ENCODE peak calls at places on chromosomes 1 and 21, in five cellular contexts. One of them, this sample, is unnamed.

GRCh38 chr1:56330400-56331026 is 248.8 kb downstream of the PLPP3 start:
- DNase-seq in fibroblast of mammary gland: peak; percentile 71
- DNase-seq in A549: no peak
- DNase-seq in ascending aorta: no peak
- DNase-seq in stomach: no peak
- DNase-seq in this sample: no peak

GRCh38 chr1:155218854-155219591 is 10.5 kb downstream of the MTX1 start:
- DNase-seq in fibroblast of mammary gland: peak; percentile 76
- DNase-seq in ascending aorta: no peak
- DNase-seq in stomach: no peak
- DNase-seq in A549: peak; percentile 62
- DNase-seq in this sample: no peak

GRCh38 chr1:236495359-236496120 is 28.2 kb upstream of the LGALS8 start:
- DNase-seq in fibroblast of mammary gland: no peak
- DNase-seq in A549: no peak
- DNase-seq in ascending aorta: no peak
- DNase-seq in stomach: no peak
- DNase-seq in this sample: no peak

GRCh38 chr21:41956926-41957729 is 3.3 kb upstream of the C2CD2 start:
- DNase-seq in A549: peak; percentile 55
- DNase-seq in ascending aorta: no peak
- DNase-seq in stomach: no peak
- DNase-seq in fibroblast of mammary gland: peak; percentile 95
- DNase-seq in this sample: no peak

GRCh38 chr21:19553930-19554615 is 1150.5 kb upstream of the TMPRSS15 start:
- DNase-seq in stomach: no peak
- DNase-seq in A549: no peak
- DNase-seq in fibroblast of mammary gland: no peak
- DNase-seq in ascending aorta: no peak
- DNase-seq in this sample: no peak

GRCh38 chr1:169546087-169546995 is 39.9 kb downstream of the F5 start:
- DNase-seq in stomach: peak; percentile 55
- DNase-seq in fibroblast of mammary gland: peak; percentile 91
- DNase-seq in ascending aorta: no peak
- DNase-seq in A549: peak; percentile 74
- DNase-seq in this sample: peak; percentile 54

GRCh38 chr1:10803971-10804820 is 7.8 kb upstream of the CASZ1 start:
- DNase-seq in ascending aorta: no peak
- DNase-seq in stomach: peak; percentile 85
- DNase-seq in A549: no peak
- DNase-seq in fibroblast of mammary gland: no peak
- DNase-seq in this sample: no peak

GRCh38 chr1:203619091-203619780 is 7.4 kb upstream of the ATP2B4 start:
- DNase-seq in ascending aorta: no peak
- DNase-seq in A549: no peak
- DNase-seq in stomach: no peak
- DNase-seq in fibroblast of mammary gland: no peak
- DNase-seq in this sample: no peak

DNA sequence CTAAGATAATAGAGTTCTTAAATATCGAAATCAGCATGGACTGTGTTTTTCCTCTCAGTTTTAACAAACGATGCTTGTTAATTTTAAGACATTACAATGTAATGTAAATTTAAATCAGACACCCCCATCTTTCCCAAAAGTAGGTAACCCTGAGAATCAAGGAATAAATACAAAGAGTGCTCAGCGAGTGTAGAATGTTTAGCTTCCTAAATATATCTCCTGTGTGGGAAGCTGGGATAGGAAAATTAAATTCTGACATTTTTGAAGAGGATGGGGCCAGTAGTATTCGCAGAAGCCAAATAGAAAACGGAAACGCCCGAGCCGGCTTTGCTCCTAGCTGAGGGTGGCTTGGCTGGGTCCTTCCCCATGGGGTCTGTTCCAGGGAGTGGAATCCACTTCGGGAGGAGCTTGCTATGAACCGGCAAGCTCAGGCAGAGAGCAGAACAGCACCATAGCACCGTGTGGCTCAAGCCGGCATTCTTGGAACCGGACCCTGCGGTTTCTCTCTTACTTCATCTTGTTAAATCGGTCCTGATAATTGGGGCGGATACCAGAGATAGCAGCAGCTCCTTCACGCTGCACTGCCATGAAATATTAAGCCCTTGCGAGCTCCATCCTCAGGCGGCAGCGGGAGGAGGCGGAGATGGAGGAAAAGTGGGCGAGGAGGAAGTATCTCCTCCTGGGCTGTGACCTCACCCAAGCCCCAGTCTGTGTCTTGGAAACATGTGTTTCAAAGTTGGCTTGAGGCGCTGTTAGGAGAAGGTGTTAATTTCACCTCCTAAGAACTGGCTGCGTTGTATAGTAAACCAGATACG is 24.9 kb downstream of the MAP3K7CL start:
- DNase-seq in fibroblast of mammary gland: peak; percentile 78
- DNase-seq in stomach: no peak
- DNase-seq in A549: no peak
- DNase-seq in ascending aorta: no peak
- DNase-seq in this sample: peak; percentile 70
- TF ChIP-seq CTCF in fibroblast of mammary gland: no peak
- TF ChIP-seq CTCF in stomach: no peak
- TF ChIP-seq CTCF in A549: no peak
- TF ChIP-seq CTCF in ascending aorta: no peak
- TF ChIP-seq CTCF in this sample: peak; percentile 23

DNA sequence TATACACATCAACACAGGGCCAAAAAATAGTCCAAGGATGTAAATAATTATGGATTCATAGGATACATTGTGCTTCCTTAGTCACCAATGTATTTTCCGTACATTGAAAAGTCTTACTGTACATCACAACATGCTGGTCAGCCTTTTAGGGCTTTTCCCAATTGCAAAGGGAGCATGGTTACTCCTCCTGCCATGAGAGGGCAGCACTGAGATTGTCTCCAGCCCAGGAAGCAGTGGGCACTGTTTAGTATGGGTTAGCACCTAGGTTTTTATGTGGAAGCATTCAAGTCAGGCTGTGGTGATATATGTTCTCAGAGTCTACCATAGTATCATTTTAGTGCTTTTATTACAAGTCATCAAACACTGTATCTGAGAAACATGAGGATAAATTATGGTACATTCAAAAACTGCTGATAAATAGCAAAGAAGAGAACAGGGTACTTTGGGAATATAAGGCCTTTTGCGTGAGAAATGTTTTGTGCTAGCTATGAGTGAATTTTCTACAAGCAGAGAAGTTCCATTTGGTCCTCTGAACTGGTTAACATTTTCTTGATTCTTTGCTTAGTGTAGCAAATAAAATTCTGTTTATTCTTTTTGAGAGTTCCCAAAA is 34.0 kb downstream of the ST6GALNAC5 start:
- DNase-seq in ascending aorta: no peak
- DNase-seq in stomach: no peak
- DNase-seq in fibroblast of mammary gland: peak; percentile 68
- DNase-seq in A549: peak; percentile 43
- DNase-seq in this sample: no peak
- TF ChIP-seq CTCF in ascending aorta: no peak
- TF ChIP-seq CTCF in stomach: no peak
- TF ChIP-seq CTCF in fibroblast of mammary gland: peak; percentile 96
- TF ChIP-seq CTCF in A549: peak; percentile 39
- TF ChIP-seq CTCF in this sample: peak; percentile 77

DNA sequence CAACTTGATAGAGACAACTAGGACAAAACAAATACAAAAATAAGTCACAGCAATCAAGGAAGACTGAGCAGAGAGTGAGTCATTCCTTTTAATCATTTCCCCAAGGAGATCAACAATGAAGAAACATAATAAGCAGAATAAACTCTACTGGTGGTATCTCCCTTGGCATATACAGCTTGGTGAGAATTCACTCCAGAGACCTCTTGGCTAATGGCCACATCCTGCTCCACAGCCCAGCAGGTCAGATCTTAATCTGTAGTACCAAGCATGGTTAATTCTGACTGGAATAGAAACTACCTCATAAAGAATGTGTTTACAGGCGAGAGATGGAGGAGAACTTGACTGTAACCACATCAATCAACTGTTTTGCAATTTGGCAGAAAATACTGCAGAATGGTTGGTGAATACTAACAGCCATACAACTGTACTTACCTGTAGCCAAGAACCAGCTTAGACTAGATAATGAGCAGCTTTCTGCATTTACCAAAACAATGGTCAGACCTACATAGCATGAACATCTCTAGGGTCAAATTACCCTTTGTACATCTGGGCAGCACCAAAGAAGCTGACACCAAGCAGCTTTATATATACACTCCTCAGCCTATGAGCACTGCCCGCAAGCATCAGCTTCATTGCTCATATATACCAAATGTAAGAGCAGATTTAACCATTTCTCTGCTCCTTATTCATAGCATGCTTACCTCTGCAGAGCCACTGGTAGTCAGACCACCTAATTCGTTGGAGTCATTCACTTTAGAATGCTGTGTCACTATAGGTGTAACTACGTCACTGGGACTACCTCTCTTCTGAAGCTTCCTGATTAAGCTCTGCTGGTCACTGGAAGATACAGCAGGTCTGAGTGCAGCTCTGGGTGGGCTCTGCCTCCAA is 51.0 kb downstream of the KIAA0319L start:
- DNase-seq in stomach: peak; percentile 43
- DNase-seq in fibroblast of mammary gland: peak; percentile 90
- DNase-seq in ascending aorta: no peak
- DNase-seq in A549: peak; percentile 17
- DNase-seq in this sample: peak; percentile 93
- TF ChIP-seq CTCF in stomach: no peak
- TF ChIP-seq CTCF in fibroblast of mammary gland: no peak
- TF ChIP-seq CTCF in ascending aorta: no peak
- TF ChIP-seq CTCF in A549: no peak
- TF ChIP-seq CTCF in this sample: no peak

DNA sequence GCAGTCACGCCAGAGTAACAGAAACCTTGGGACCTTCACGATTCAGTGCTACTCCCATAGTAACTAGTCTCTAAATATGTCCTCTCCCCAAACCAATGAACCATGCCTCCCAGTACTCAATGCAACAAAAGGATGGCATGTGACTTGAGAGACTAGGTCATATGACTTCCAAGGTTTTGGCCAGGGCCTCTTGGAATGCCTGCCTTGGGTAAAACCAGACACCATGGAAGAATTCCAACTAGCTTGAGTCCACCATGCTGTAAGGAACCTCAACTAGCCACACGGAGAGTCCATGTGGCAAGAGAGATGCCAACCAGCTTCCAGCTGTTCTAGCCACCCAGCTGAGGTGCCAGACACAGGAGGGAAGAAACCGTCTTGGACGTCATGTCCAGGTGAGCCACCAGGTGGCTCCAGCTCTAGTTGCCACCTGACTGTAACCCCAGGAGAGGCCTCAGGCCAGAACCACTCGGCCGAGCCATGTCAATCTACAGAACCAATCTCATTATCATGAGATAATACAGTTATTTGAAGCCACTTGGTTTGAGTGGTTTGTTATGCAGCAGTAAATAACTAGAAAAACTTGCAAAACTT is 115.0 kb downstream of the SYF2 start:
- DNase-seq in fibroblast of mammary gland: no peak
- DNase-seq in stomach: peak; percentile 38
- DNase-seq in ascending aorta: no peak
- DNase-seq in A549: peak; percentile 21
- DNase-seq in this sample: no peak
- TF ChIP-seq CTCF in fibroblast of mammary gland: peak; percentile 12
- TF ChIP-seq CTCF in stomach: no peak
- TF ChIP-seq CTCF in ascending aorta: no peak
- TF ChIP-seq CTCF in A549: no peak
- TF ChIP-seq CTCF in this sample: no peak

GRCh38 chr1:224906340-224906739 is 23.1 kb upstream of the DNAH14 start:
- DNase-seq in A549: no peak
- DNase-seq in stomach: no peak
- DNase-seq in ascending aorta: no peak
- DNase-seq in fibroblast of mammary gland: no peak
- DNase-seq in this sample: no peak
- TF ChIP-seq CTCF in A549: no peak
- TF ChIP-seq CTCF in stomach: no peak
- TF ChIP-seq CTCF in ascending aorta: no peak
- TF ChIP-seq CTCF in fibroblast of mammary gland: no peak
- TF ChIP-seq CTCF in this sample: no peak

GRCh38 chr1:248871837-248872401 is 13.0 kb upstream of the ZNF692 start:
- DNase-seq in ascending aorta: no peak
- DNase-seq in stomach: no peak
- DNase-seq in fibroblast of mammary gland: no peak
- DNase-seq in A549: no peak
- DNase-seq in this sample: no peak

GRCh38 chr1:248872752-248873408 is 14.0 kb upstream of the ZNF692 start:
- DNase-seq in ascending aorta: no peak
- DNase-seq in fibroblast of mammary gland: peak; percentile 63
- DNase-seq in A549: peak; percentile 93
- DNase-seq in stomach: peak; percentile 51
- DNase-seq in this sample: peak; percentile 3

GRCh38 chr1:248873993-248874671 is 15.2 kb upstream of the ZNF692 start:
- DNase-seq in fibroblast of mammary gland: peak; percentile 88
- DNase-seq in A549: peak; percentile 91
- DNase-seq in stomach: peak; percentile 76
- DNase-seq in ascending aorta: peak; percentile 27
- DNase-seq in this sample: no peak

GRCh38 chr1:248873409-248873992 is 14.6 kb upstream of the ZNF692 start:
- DNase-seq in ascending aorta: peak; percentile 86
- DNase-seq in fibroblast of mammary gland: peak; percentile 95
- DNase-seq in stomach: peak; percentile 94
- DNase-seq in A549: peak; percentile 98
- DNase-seq in this sample: peak; percentile 94
- TF ChIP-seq CTCF in ascending aorta: no peak
- TF ChIP-seq CTCF in fibroblast of mammary gland: no peak
- TF ChIP-seq CTCF in stomach: no peak
- TF ChIP-seq CTCF in A549: no peak
- TF ChIP-seq CTCF in this sample: no peak

DNA sequence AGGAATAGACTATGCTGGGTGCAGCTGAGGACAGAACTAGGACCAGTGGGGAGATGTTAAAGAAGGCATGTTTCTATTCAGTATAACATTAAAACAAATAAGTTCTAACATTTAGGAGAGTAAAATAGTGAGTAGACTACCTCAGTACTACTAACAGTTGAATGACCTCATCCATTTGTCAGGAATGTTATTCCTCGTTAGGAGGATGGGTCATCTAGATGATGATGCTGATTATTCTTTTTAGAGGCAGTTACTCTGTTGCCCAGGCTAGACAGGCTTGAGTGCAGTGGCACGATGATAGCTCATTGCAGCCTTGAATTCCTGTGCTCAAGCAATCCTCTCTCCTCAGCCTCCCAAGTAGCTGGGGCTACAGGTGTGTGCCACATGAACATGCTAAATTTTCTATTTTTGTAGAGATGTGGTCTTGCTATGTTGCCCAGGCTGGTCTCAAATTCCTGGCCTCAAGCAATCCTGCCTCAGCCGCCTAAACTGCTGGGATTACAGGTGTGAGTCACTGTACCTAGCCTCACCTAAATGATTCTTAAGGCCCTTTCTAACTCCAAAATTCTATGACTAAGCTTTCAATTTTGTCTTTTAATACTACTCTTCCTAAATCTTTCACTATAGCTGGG is 9.3 kb downstream of the EEIG2 start:
- DNase-seq in fibroblast of mammary gland: no peak
- DNase-seq in ascending aorta: no peak
- DNase-seq in stomach: no peak
- DNase-seq in A549: no peak
- DNase-seq in this sample: no peak
- TF ChIP-seq CTCF in fibroblast of mammary gland: no peak
- TF ChIP-seq CTCF in ascending aorta: no peak
- TF ChIP-seq CTCF in stomach: no peak
- TF ChIP-seq CTCF in A549: no peak
- TF ChIP-seq CTCF in this sample: no peak